ENCODE peak calls at places on chromosome 9, in four cellular contexts. P is CD8-positive, alpha-beta T cell; U is AG10803; Z is GM06990. C is an unnamed sample.

GRCh38 chr9:11457809-11458785 is 845.3 kb upstream of the PTPRD start:
- DNase-seq in P (no peak), U (no peak), Z (no peak), C (no peak)

GRCh38 chr9:135586601-135587109 is 25.1 kb downstream of the PAEP start:
- DNase-seq in P (no peak), U (no peak), Z (no peak), C (no peak)

GRCh38 chr9:120210301-120210700 is 369.7 kb downstream of the CDK5RAP2 start:
- DNase-seq in P (no peak), U (no peak), Z (no peak), C (no peak)

GRCh38 chr9:130858734-130859705 is 24.0 kb downstream of the ABL1 start:
- DNase-seq in P (no peak), U (no peak), Z (no peak), C (no peak)

GRCh38 chr9:92716557-92716956 is 46.6 kb upstream of the IPPK start:
- DNase-seq in P (peak), U (no peak), Z (peak), C (no peak)

GRCh38 chr9:16145196-16145950 is 592.5 kb downstream of the CCDC171 start:
- DNase-seq in P (no peak), U (no peak), Z (no peak), C (no peak)

GRCh38 chr9:36864491-36865410 is 169.3 kb downstream of the PAX5 start:
- DNase-seq in P (no peak), U (no peak), Z (no peak), C (no peak)

GRCh38 chr9:72089461-72090130 is 29.2 kb upstream of the C9orf57 start:
- DNase-seq in P (no peak), U (no peak), Z (no peak), C (no peak)

GRCh38 chr9:120764476-120764875 is 28.7 kb downstream of the FBXW2 start:
- DNase-seq in P (no peak), U (no peak), Z (no peak), C (no peak)

GRCh38 chr9:129609486-129610192 is 11.3 kb downstream of the C9orf50 start:
- DNase-seq in P (peak), U (peak), Z (no peak), C (peak)

GRCh38 chr9:123282343-123283047 is 14.1 kb upstream of the STRBP start:
- DNase-seq in P (peak), U (no peak), Z (no peak), C (no peak)

GRCh38 chr9:79757906-79758669 is 186.3 kb downstream of the TLE4 start:
- DNase-seq in P (no peak), U (no peak), Z (no peak), C (no peak)

GRCh38 chr9:80156262-80156661 is 584.5 kb downstream of the TLE4 start:
- DNase-seq in P (no peak), U (no peak), Z (no peak), C (no peak)

GRCh38 chr9:99594056-99594780 is 227.5 kb upstream of the NR4A3 start:
- DNase-seq in P (no peak), U (no peak), Z (no peak), C (no peak)

GRCh38 chr9:82679488-82679887 is 383.5 kb downstream of the RASEF start:
- DNase-seq in P (no peak), U (no peak), Z (no peak), C (no peak)

GRCh38 chr9:38689678-38690077 is 30.3 kb downstream of the FAM240B start:
- DNase-seq in P (no peak), U (peak), Z (no peak), C (no peak)

GRCh38 chr9:118558891-118559290 is 810.3 kb downstream of the BRINP1 start:
- DNase-seq in P (no peak), U (no peak), Z (no peak), C (no peak)

GRCh38 chr9:125446581-125447094 is 185.0 kb downstream of the GAPVD1 start:
- DNase-seq in P (no peak), U (no peak), Z (peak), C (no peak)

GRCh38 chr9:18606831-18607230 is 132.9 kb downstream of the ADAMTSL1 start:
- DNase-seq in P (no peak), U (peak), Z (no peak), C (no peak)

GRCh38 chr9:37034320-37034937 is 361 bp upstream of the PAX5 start:
- DNase-seq in P (no peak), U (no peak), Z (peak), C (no peak)

GRCh38 chr9:135010921-135011320 is 76.5 kb upstream of the OLFM1 start:
- DNase-seq in P (no peak), U (no peak), Z (no peak), C (no peak)

GRCh38 chr9:35658894-35659220 is 765 bp downstream of the CCDC107 start:
- DNase-seq in P (no peak), U (peak), Z (no peak), C (no peak)

GRCh38 chr9:35656841-35657326 is 935 bp downstream of the RMRP start:
- DNase-seq in P (no peak), U (no peak), Z (no peak), C (no peak)

GRCh38 chr9:35656340-35656739 is 1.5 kb downstream of the RMRP start:
- DNase-seq in P (no peak), U (no peak), Z (no peak), C (no peak)

GRCh38 chr9:35658144-35658893 is at the start of gene CCDC107:
- DNase-seq in P (peak), U (peak), Z (peak), C (peak)

DNA sequence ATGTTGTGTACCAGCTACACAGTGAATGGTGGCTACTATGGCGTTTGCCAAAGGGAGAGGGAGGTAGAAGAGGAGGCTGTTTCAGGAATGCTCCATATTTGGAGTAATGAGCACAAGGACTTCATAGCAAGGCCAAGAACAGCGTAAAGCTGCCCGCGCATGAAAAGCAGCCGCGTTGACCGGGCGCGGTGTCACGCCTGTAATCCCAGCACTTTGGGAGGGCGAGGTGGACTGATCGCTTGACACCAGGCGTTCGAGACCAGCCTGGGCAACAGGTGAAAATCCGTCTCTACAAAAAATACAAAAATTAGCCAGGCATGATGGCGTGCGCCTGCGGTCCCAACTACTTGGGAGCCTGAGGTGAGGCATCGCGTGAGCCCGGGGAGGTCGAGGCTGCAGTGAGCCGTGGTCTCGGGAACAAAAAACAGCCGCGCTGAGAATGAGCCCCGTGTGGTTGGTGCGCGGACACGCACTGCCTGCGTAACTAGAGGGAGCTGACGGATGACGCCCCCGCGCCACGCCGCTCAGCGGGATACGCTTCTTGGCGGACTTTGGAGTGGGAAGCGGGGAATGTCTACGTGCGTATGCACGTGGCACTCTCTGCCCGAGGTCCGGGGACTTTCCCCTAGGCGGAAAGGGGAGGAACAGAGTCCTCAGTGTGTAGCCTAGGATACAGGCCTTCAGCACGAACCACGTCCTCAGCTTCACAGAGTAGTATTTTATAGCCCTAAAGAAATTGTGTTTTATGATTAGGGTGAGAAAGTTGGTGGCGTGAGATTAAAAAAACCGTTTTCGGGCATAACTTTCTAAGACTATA is at the start of gene RMRP:
- DNase-seq in P (peak), U (peak), Z (peak), C (peak)
- TF ChIP-seq CTCF in P (no peak), U (peak), Z (peak), C (no peak)

GRCh38 chr9:110058304-110058953 is 149.5 kb downstream of the C9orf152 start:
- DNase-seq in P (peak), U (peak), Z (no peak), C (peak)
- TF ChIP-seq CTCF in P (peak), U (peak), Z (peak), C (peak)

GRCh38 chr9:126511426-126511825 is 102.3 kb upstream of the LMX1B start:
- DNase-seq in P (no peak), U (no peak), Z (no peak), C (no peak)

GRCh38 chr9:126514037-126514821 is 99.5 kb upstream of the LMX1B start:
- DNase-seq in P (peak), U (peak), Z (peak), C (no peak)

GRCh38 chr9:126515873-126516505 is 97.7 kb upstream of the LMX1B start:
- DNase-seq in P (no peak), U (no peak), Z (no peak), C (peak)

GRCh38 chr9:126515001-126515872 is 98.5 kb upstream of the LMX1B start:
- DNase-seq in P (no peak), U (no peak), Z (no peak), C (no peak)

GRCh38 chr9:126513159-126514036 is 100.3 kb upstream of the LMX1B start:
- DNase-seq in P (no peak), U (no peak), Z (no peak), C (no peak)
- TF ChIP-seq CTCF in P (no peak), U (no peak), Z (no peak), C (no peak)

DNA sequence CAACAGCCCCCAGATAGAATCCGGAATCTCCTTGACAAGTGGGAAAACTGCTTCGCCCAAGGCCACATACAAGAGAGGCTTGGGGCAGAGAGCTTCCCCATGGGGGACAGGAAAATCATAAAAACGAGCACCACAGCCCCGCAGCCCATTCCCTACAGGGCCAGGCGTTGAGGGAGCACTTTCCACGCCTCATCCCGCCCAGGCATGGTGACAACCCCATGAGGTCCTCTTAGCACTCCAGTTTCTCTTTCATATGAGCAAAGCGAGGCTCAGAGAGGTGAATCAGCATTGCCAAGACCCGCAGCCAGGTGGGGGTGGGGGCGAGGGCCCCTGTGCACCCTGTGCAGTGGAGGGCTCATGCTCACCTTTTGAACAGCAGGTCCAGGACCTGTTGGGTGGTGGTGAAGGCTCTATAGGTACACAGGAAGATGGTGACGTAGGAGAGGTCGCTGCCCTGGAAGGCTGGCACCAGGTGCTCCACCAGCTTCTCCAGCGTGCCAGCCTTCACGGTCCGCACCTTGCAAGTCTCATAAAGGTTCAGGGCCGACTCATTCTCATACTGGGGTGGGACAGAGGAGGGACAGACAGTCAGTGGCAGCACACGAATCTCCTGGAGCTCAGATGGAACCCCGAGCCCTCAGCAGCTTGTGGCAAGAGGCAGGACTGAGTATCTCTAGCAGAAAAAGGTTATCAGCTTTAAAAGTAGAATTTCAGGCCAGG is 10.9 kb downstream of the RALGDS start:
- DNase-seq in P (no peak), U (no peak), Z (no peak), C (no peak)
- TF ChIP-seq CTCF in P (no peak), U (no peak), Z (no peak), C (no peak)

DNA sequence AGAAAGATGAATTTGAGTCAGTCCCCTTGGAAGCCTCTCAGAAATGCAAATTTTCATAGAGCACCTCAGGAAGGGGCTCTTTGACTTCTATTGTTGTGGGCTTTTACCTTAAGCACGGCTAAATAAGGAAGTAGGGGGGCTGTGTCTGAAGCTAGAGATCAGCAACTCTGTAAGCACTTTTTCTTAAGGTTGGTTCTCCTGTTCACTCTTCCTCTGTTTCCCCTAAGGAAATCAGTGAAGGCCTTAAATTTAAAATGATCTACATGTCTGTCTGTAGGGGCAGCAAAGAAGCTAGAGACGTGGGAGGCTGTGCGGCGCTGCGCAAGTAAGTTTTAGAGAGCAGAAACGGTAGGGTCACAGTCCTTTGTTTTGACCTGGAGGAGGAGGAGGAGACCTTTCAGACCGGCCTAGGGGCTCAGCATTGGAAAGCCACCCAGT is 1.2 kb upstream of the CDC14B start:
- DNase-seq in P (no peak), U (no peak), Z (no peak), C (no peak)
- TF ChIP-seq CTCF in P (no peak), U (no peak), Z (no peak), C (no peak)

GRCh38 chr9:7592321-7593319 is 207.0 kb downstream of the DMAC1 start:
- DNase-seq in P (no peak), U (no peak), Z (no peak), C (no peak)
- TF ChIP-seq CTCF in P (no peak), U (no peak), Z (peak), C (no peak)

GRCh38 chr9:13278368-13279246 is 885 bp downstream of the MPDZ start:
- DNase-seq in P (no peak), U (peak), Z (no peak), C (no peak)
- TF ChIP-seq CTCF in P (no peak), U (peak), Z (no peak), C (no peak)

GRCh38 chr9:24616858-24617257 is 71.2 kb upstream of the IZUMO3 start:
- DNase-seq in P (no peak), U (no peak), Z (no peak), C (no peak)

DNA sequence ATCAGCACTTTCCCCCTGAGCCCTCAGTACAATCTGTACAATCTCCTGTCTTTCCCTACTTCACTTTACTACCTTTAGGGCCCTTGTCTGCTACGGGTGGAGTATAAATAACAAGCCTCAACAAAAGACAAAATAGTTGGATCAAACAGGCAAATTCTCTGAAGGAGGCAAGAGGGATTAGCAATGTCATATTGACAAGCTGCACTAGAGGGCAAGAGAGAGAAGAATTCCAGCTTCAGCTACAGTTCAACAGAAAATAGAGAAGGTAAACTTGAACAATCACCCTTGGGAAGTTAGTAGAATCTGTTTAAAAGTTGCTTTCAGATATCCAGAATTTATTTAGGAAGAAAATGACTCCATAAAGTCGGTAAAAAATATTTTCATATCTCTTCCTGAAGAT is 68.4 kb upstream of the IZUMO3 start:
- DNase-seq in P (no peak), U (no peak), Z (no peak), C (no peak)
- TF ChIP-seq CTCF in P (no peak), U (no peak), Z (no peak), C (no peak)

DNA sequence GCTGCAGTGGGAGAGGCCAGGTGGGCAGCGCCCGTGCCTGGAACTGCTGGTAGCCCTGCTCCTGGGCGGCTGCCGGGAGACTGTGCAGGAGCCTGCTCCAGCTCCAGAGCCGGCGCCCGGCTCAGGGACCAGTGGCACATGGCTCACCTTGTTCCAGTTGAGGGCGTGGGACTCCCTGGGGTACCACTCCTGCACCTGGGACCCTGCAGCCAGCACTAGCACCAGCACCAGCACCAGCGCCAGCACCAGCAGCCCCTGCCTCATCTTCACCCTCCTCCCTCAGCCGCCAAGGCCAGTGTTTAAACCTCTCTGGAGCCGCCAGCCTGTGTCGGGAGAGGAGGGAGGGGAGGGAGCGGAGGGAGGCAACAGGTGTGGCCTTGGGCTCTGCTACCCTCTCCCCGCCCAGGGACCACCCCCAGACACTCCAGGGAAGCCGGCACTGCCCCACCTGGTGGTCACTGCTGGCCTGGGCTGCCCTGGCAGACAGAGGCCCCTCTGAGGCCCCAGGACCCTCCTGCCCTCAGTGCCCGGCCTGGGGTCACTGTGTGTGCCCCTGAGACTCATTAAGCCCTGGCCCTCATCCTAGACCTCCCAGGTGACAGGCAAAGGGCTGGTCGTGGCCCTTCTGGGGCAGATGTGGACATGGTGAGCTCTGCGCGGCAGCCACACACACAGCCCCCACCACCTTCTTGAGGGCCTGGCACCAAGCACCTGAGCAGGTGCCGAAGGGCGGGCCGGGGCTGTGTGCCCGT is at the start of gene LCN10:
- DNase-seq in P (no peak), U (no peak), Z (no peak), C (no peak)
- TF ChIP-seq CTCF in P (no peak), U (peak), Z (peak), C (peak)